ENCODE peak calls at places on chromosomes 16 and 17, in five cellular contexts. S, G, A, D and F are unnamed samples.

GRCh38 chr16:64449511-64449910 is 672.4 kb downstream of the CDH11 start:
- DNase-seq in S (no peak), G (no peak), D (no peak), A (no peak), F (no peak)

GRCh38 chr17:71760062-71760720 is 360.6 kb upstream of the SOX9 start:
- DNase-seq in G (peak; percentile 67), S (no peak), D (no peak), A (no peak), F (no peak)

GRCh38 chr16:21263640-21264211 is 14.4 kb downstream of the CRYM start:
- DNase-seq in S (peak; percentile 50), G (no peak), D (peak; percentile 27), A (no peak), F (no peak)

GRCh38 chr16:68645494-68646388 is 631 bp downstream of the CDH3 start:
- DNase-seq in S (peak; percentile 38), G (peak; percentile 26), D (no peak), A (peak; percentile 67), F (no peak)

GRCh38 chr16:11170201-11170600 is 85.8 kb downstream of the SOCS1 start:
- DNase-seq in D (no peak), G (no peak), A (no peak), S (no peak), F (no peak)

GRCh38 chr17:12789075-12789975 is at the start of gene ARHGAP44:
- DNase-seq in S (peak; percentile 60), D (peak; percentile 58), G (peak; percentile 28), A (peak; percentile 87), F (peak; percentile 77)

GRCh38 chr17:910503-911194 is 68.9 kb downstream of the NXN start:
- DNase-seq in D (no peak), G (no peak), A (no peak), S (no peak), F (no peak)

GRCh38 chr17:7043544-7044268 is at the start of gene SLC16A11:
- DNase-seq in S (peak; percentile 76), A (peak; percentile 83), D (peak; percentile 42), G (no peak), F (no peak)

GRCh38 chr17:44916059-44916780 is 920 bp upstream of the GFAP start:
- DNase-seq in A (peak; percentile 57), S (no peak), D (peak; percentile 18), G (no peak), F (no peak)

GRCh38 chr16:27287887-27288286 is 19.3 kb upstream of the NSMCE1 start:
- DNase-seq in A (no peak), D (peak; percentile 11), G (no peak), S (no peak), F (no peak)

GRCh38 chr16:72752004-72752695 is 295.8 kb downstream of the ZFHX3 start:
- DNase-seq in A (no peak), S (no peak), G (no peak), D (no peak), F (no peak)

GRCh38 chr17:41975099-41976083 is 8.8 kb downstream of the CNP start:
- DNase-seq in G (no peak), S (no peak), A (no peak), D (no peak), F (no peak)

GRCh38 chr17:12940699-12941098 is 77.1 kb downstream of the ELAC2 start:
- DNase-seq in S (no peak), D (no peak), G (no peak), A (no peak), F (no peak)

GRCh38 chr17:17480593-17481148 is 3.9 kb downstream of the MED9 start:
- DNase-seq in A (no peak), G (peak; percentile 68), S (no peak), D (no peak), F (no peak)

GRCh38 chr17:38333635-38334295 is 10.0 kb downstream of the GPR179 start:
- DNase-seq in D (peak; percentile 31), A (no peak), S (no peak), G (no peak), F (no peak)

GRCh38 chr17:79071161-79071560 is 3.5 kb upstream of the ENGASE start:
- DNase-seq in D (no peak), S (no peak), A (peak; percentile 7), G (no peak), F (peak; percentile 27)

GRCh38 chr17:9816472-9816871 is 5.4 kb downstream of the GSG1L2 start:
- DNase-seq in G (no peak), D (no peak), S (no peak), A (no peak), F (no peak)

GRCh38 chr17:46097497-46097896 is 95.7 kb downstream of the KANSL1 start:
- DNase-seq in D (no peak), S (no peak), G (no peak), A (no peak), F (no peak)

GRCh38 chr16:85902366-85903155 is 3.6 kb downstream of the IRF8 start:
- DNase-seq in G (no peak), A (no peak), S (peak; percentile 83), D (no peak), F (no peak)

GRCh38 chr17:16081507-16082087 is 82.0 kb downstream of the TTC19 start:
- DNase-seq in D (no peak), G (no peak), S (no peak), A (no peak), F (no peak)

GRCh38 chr17:9676742-9677387 is 31.5 kb downstream of the USP43 start:
- DNase-seq in A (no peak), G (peak; percentile 99), D (no peak), S (no peak), F (no peak)

GRCh38 chr17:37490638-37491614 is 1.2 kb downstream of the DUSP14 start:
- DNase-seq in S (no peak), A (no peak), D (peak; percentile 73), G (peak; percentile 91), F (peak; percentile 85)

GRCh38 chr16:10338426-10338825 is 47.4 kb upstream of the ATF7IP2 start:
- DNase-seq in S (no peak), A (peak; percentile 22), G (peak; percentile 17), D (no peak), F (peak; percentile 71)

GRCh38 chr16:31215287-31216115 is 1.4 kb downstream of the PYDC1 start:
- DNase-seq in D (peak; percentile 58), G (peak; percentile 53), A (peak; percentile 82), S (peak; percentile 81), F (no peak)

GRCh38 chr17:44348234-44348987 is 3.3 kb downstream of the GRN start:
- DNase-seq in A (peak; percentile 76), S (peak; percentile 85), G (peak; percentile 90), D (no peak), F (no peak)

GRCh38 chr16:85935957-85936760 is 37.2 kb downstream of the IRF8 start:
- DNase-seq in S (peak; percentile 84), G (no peak), A (no peak), D (no peak), F (no peak)

GRCh38 chr16:7013990-7014389 is 318.7 kb upstream of the RBFOX1 start:
- DNase-seq in A (no peak), D (no peak), S (no peak), G (no peak), F (no peak)

GRCh38 chr17:38509772-38510423 is 81.6 kb downstream of the ARHGAP23 start:
- DNase-seq in S (peak; percentile 57), G (no peak), A (no peak), D (no peak), F (no peak)

GRCh38 chr17:43641416-43641815 is 20.3 kb downstream of the MEOX1 start:
- DNase-seq in S (no peak), D (no peak), A (no peak), G (no peak), F (no peak)

DNA sequence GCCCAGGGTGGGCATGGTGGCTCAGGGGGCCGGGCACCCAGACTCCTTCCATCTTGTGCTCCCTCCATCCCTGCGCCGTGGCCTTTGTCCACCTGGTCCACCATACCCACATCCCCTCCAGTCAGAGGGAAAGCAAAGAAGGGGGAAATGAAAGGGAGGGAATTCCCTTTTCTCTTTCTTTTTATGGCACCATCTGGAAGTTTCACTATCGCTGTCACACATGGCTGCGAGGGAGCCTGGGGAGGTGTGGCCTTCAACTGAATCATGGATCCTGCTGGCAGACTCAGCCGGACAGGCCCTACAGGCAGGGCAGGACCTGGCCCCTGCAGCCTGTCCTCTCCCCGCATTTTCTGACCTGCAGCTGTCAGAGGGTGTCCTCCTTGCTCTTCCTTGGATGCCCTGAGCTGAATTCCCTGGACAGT is 6.2 kb downstream of the SLC12A3 start:
- DNase-seq in G (peak; percentile 33), S (no peak), D (peak; percentile 45), A (no peak), F (no peak)
- TF ChIP-seq CTCF in G (peak; percentile 31), S (no peak), D (no peak), A (no peak), F (no peak)

DNA sequence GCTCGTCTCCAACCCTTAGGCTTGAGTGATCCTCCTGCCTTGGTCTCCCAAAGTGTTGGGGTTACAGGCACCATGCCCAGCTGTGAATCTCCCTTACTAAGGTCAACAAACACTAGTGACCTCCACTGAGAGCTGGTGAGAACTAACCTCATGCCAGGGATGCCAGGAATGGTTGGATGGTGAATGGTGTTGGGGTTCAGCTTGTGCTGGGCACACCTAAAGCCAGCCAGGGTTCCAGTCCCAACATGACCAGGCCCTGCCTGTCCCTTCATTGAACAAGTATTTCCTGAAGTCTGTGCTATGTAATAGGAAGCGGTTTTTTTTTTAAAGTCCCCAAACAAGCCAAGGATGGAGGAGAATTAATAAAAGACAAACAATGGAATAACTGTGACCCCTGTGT is 56.0 kb upstream of the TOB1 start:
- DNase-seq in G (peak; percentile 78), S (no peak), D (no peak), A (no peak), F (no peak)
- TF ChIP-seq CTCF in G (no peak), S (no peak), D (no peak), A (no peak), F (no peak)

DNA sequence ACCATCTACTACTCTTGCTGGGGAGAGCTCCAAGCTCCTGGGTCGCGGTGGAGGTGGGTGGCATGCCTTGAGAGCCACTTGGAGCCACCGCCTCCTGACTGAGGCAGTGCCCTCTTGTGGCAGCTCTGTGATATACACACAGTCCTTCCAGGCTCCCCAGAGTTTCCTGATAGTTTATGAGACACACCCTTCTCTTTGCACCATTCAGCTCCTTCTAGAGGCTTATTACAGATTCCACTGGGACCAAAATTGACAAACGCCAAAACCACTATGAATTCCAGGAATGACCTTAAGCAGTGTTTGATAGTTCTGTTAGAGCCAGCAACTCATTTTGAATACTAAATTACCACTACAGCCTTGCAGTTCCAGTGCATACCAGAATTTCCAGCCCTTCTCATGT is 170.1 kb upstream of the CDH13 start:
- DNase-seq in A (peak; percentile 69), G (peak; percentile 46), S (no peak), D (peak; percentile 30), F (no peak)
- TF ChIP-seq CTCF in A (peak; percentile 81), G (peak; percentile 84), S (peak; percentile 44), D (peak; percentile 53), F (no peak)

GRCh38 chr16:24499193-24499814 is 40.1 kb upstream of the RBBP6 start:
- DNase-seq in A (peak; percentile 36), G (peak; percentile 39), D (peak; percentile 30), S (no peak), F (no peak)
- TF ChIP-seq CTCF in A (no peak), G (peak; percentile 54), D (no peak), S (no peak), F (no peak)

GRCh38 chr17:40884708-40885512 is at the start of gene KRT20:
- DNase-seq in A (no peak), D (no peak), G (no peak), S (no peak), F (no peak)
- TF ChIP-seq CTCF in A (no peak), D (no peak), G (peak; percentile 14), S (no peak), F (no peak)